ENCODE peak calls at places on chromosomes 16 and 17, in ten cellular contexts. D is C1 segment of cervical spinal cord; Q is stimulated activated CD4-positive, alpha-beta T cell treated with anti-CD3 and anti-CD28 coated beads, Interleukin-15, amount 100 ng/mL, for 1 hour; K is NCI-H2029 treated with DMSO at 0.1 percent for 48 hours; O is testis; G is neural crest cell; H is neural progenitor cell; V is Calu3; E is A549; J is fibroblast of mammary gland. S is an unnamed sample.

GRCh38 chr17:81821603-81822311 is 11.3 kb downstream of the MCRIP1 start:
- DNase-seq in D (no peak), Q (no peak), K (peak; percentile 31), O (peak; percentile 87), G (peak; percentile 38), H (no peak), V (peak; percentile 88), E (peak; percentile 85), J (peak; percentile 66), S (no peak)

GRCh38 chr17:50871369-50871768 is 5.2 kb upstream of the TOB1 start:
- DNase-seq in D (no peak), Q (no peak), K (no peak), O (no peak), G (no peak), H (no peak), V (no peak), E (no peak), J (no peak), S (peak; percentile 29)

GRCh38 chr16:56212144-56212543 is 20.9 kb downstream of the GNAO1 start:
- DNase-seq in D (no peak), Q (no peak), K (no peak), O (no peak), G (no peak), H (no peak), V (no peak), E (no peak), J (no peak), S (no peak)

GRCh38 chr17:12256380-12256995 is 235.8 kb downstream of the MAP2K4 start:
- DNase-seq in D (no peak), Q (no peak), K (no peak), O (peak; percentile 71), G (peak; percentile 5), H (peak; percentile 64), V (peak; percentile 40), E (peak; percentile 75), J (peak; percentile 61), S (no peak)

GRCh38 chr17:43800736-43801135 is 20.5 kb downstream of the CFAP97D1 start:
- DNase-seq in D (peak; percentile 12), Q (no peak), K (no peak), O (no peak), G (no peak), H (peak; percentile 41), V (no peak), E (no peak), J (no peak), S (no peak)

GRCh38 chr17:31550389-31551056 is 159.0 kb downstream of the RAB11FIP4 start:
- DNase-seq in D (no peak), Q (no peak), K (no peak), O (no peak), G (no peak), H (no peak), V (no peak), E (peak; percentile 53), J (peak; percentile 31), S (peak; percentile 24)

GRCh38 chr17:72514888-72515287 is 394.1 kb downstream of the SOX9 start:
- DNase-seq in D (no peak), Q (no peak), K (no peak), O (peak; percentile 81), G (no peak), H (no peak), V (no peak), E (no peak), J (peak; percentile 67), S (no peak)

GRCh38 chr17:58324409-58325288 is 3.9 kb downstream of the TSPOAP1 start:
- DNase-seq in D (no peak), Q (no peak), K (no peak), O (no peak), G (no peak), H (peak; percentile 87), V (peak; percentile 14), E (no peak), J (no peak), S (no peak)

GRCh38 chr17:49861150-49861884 is 13.4 kb upstream of the TAC4 start:
- DNase-seq in D (peak; percentile 4), Q (peak; percentile 25), K (peak; percentile 5), O (peak; percentile 56), G (peak; percentile 48), H (peak; percentile 78), V (peak; percentile 75), E (peak; percentile 66), J (peak; percentile 40), S (peak; percentile 37)

GRCh38 chr16:8109510-8110369 is 480.6 kb downstream of the TMEM114 start:
- DNase-seq in D (no peak), Q (no peak), K (no peak), O (peak; percentile 27), G (no peak), H (no peak), V (no peak), E (peak; percentile 9), J (no peak), S (no peak)

GRCh38 chr16:70706948-70707465 is 21.2 kb upstream of the MTSS2 start:
- DNase-seq in D (no peak), Q (no peak), K (no peak), O (no peak), G (no peak), H (no peak), V (peak; percentile 61), E (peak; percentile 81), J (peak; percentile 69), S (no peak)

GRCh38 chr16:52227851-52228250 is 319.1 kb downstream of the TOX3 start:
- DNase-seq in D (no peak), Q (no peak), K (no peak), O (no peak), G (no peak), H (no peak), V (no peak), E (no peak), J (no peak), S (no peak)

GRCh38 chr16:85625053-85625452 is 11.9 kb downstream of the GSE1 start:
- DNase-seq in D (no peak), Q (no peak), K (no peak), O (no peak), G (no peak), H (no peak), V (no peak), E (no peak), J (no peak), S (no peak)

GRCh38 chr17:29504711-29505110 is 62.1 kb downstream of the ABHD15 start:
- DNase-seq in D (no peak), Q (no peak), K (no peak), O (no peak), G (no peak), H (no peak), V (no peak), E (no peak), J (peak; percentile 57), S (no peak)

GRCh38 chr17:74292495-74292894 is 18.5 kb downstream of the DNAI2 start:
- DNase-seq in D (no peak), Q (no peak), K (no peak), O (no peak), G (no peak), H (no peak), V (no peak), E (no peak), J (no peak), S (no peak)

GRCh38 chr16:50553182-50553710 is 5.0 kb downstream of the NKD1 start:
- DNase-seq in D (no peak), Q (no peak), K (no peak), O (no peak), G (no peak), H (no peak), V (no peak), E (no peak), J (no peak), S (no peak)

GRCh38 chr16:23482778-23483177 is 27.5 kb downstream of the GGA2 start:
- DNase-seq in D (no peak), Q (no peak), K (no peak), O (no peak), G (no peak), H (no peak), V (no peak), E (no peak), J (no peak), S (peak; percentile 22)

GRCh38 chr17:28854457-28855382 is at the start of gene ERAL1:
- DNase-seq in D (peak; percentile 54), Q (peak; percentile 58), K (peak; percentile 71), O (peak; percentile 94), G (peak; percentile 72), H (peak; percentile 94), V (peak; percentile 83), E (peak; percentile 90), J (peak; percentile 85), S (peak; percentile 78)

GRCh38 chr17:13671341-13671740 is 69.6 kb upstream of the HS3ST3A1 start:
- DNase-seq in D (no peak), Q (no peak), K (no peak), O (no peak), G (no peak), H (peak; percentile 41), V (no peak), E (no peak), J (no peak), S (no peak)

GRCh38 chr16:69382421-69382820 is 3.4 kb downstream of the TERF2 start:
- DNase-seq in D (no peak), Q (no peak), K (no peak), O (no peak), G (no peak), H (no peak), V (no peak), E (no peak), J (no peak), S (no peak)

GRCh38 chr17:11980813-11981212 is 16.5 kb downstream of the ZNF18 start:
- DNase-seq in D (no peak), Q (no peak), K (no peak), O (no peak), G (no peak), H (no peak), V (no peak), E (no peak), J (peak; percentile 15), S (no peak)

GRCh38 chr17:63832455-63832854 is 5.0 kb upstream of the FTSJ3 start:
- DNase-seq in D (no peak), Q (no peak), K (no peak), O (no peak), G (no peak), H (no peak), V (no peak), E (no peak), J (no peak), S (no peak)

GRCh38 chr16:69691980-69692911 is 34.1 kb downstream of the NQO1 start:
- DNase-seq in D (no peak), Q (no peak), K (no peak), O (no peak), G (no peak), H (no peak), V (no peak), E (no peak), J (peak; percentile 59), S (no peak)

GRCh38 chr16:29315916-29316517 is 90.5 kb downstream of the NPIPB11 start:
- DNase-seq in D (no peak), Q (no peak), K (no peak), O (no peak), G (no peak), H (peak; percentile 58), V (peak; percentile 22), E (no peak), J (no peak), S (no peak)

GRCh38 chr16:25253322-25253721 is 4.3 kb downstream of the ZKSCAN2 start:
- DNase-seq in D (no peak), Q (no peak), K (no peak), O (no peak), G (no peak), H (no peak), V (no peak), E (no peak), J (no peak), S (no peak)

GRCh38 chr17:60577147-60577925 is 22.7 kb upstream of the PPM1D start:
- DNase-seq in D (peak; percentile 0), Q (no peak), K (no peak), O (peak; percentile 68), G (no peak), H (no peak), V (no peak), E (no peak), J (peak; percentile 65), S (no peak)

GRCh38 chr16:48963901-48964615 is 317.6 kb downstream of the CBLN1 start:
- DNase-seq in D (no peak), Q (no peak), K (no peak), O (no peak), G (no peak), H (no peak), V (peak; percentile 11), E (peak; percentile 36), J (peak; percentile 87), S (no peak)

GRCh38 chr17:63475491-63476412 is 1.1 kb upstream of the ACE start:
- DNase-seq in D (no peak), Q (no peak), K (no peak), O (no peak), G (no peak), H (no peak), V (no peak), E (no peak), J (no peak), S (no peak)

S was measured in natural killer cell.